ENCODE peak calls at places on chromosomes 7 and 10, in eight cellular contexts. R, K, Z, B, Y, N, T and W are unnamed samples.

GRCh38 chr7:117929217-117929616 is 56.0 kb upstream of the CTTNBP2 start:
- DNase-seq in K (no peak), Z (no peak), Y (no peak), R (no peak), B (no peak), N (no peak), T (no peak), W (no peak)

GRCh38 chr7:31114593-31115343 is 62.7 kb downstream of the ADCYAP1R1 start:
- DNase-seq in Y (peak; percentile 50), B (no peak), K (peak; percentile 47), Z (no peak), T (no peak), R (peak; percentile 49), N (no peak), W (no peak)

GRCh38 chr7:48691788-48692187 is 232.6 kb upstream of the CDC14C start:
- DNase-seq in K (no peak), Z (no peak), Y (no peak), R (no peak), B (no peak), N (no peak), T (no peak), W (no peak)

GRCh38 chr10:101552445-101552844 is 35.6 kb downstream of the POLL start:
- DNase-seq in K (no peak), Y (no peak), B (no peak), Z (no peak), T (no peak), R (no peak), N (no peak), W (no peak)

GRCh38 chr10:36621346-36621745 is 504.1 kb upstream of the ANKRD30A start:
- DNase-seq in Y (no peak), R (no peak), B (no peak), Z (no peak), N (no peak), T (no peak), K (no peak), W (no peak)

GRCh38 chr7:7565018-7565680 is 1.5 kb upstream of the MIOS start:
- DNase-seq in Z (no peak), K (no peak), R (no peak), B (no peak), N (no peak), Y (no peak), T (no peak), W (no peak)

GRCh38 chr7:40850017-40850416 is 715.2 kb downstream of the SUGCT start:
- DNase-seq in Y (no peak), N (no peak), B (no peak), R (peak; percentile 71), K (no peak), Z (no peak), T (no peak), W (no peak)

GRCh38 chr7:47600199-47601118 is 18.5 kb upstream of the TNS3 start:
- DNase-seq in Z (no peak), N (no peak), B (peak; percentile 47), Y (no peak), R (peak; percentile 74), T (no peak), K (no peak), W (peak; percentile 69)

GRCh38 chr10:70816220-70816894 is 609 bp downstream of the SGPL1 start:
- DNase-seq in R (peak; percentile 89), K (no peak), B (peak; percentile 68), Z (peak; percentile 86), T (peak; percentile 61), N (peak; percentile 56), Y (peak; percentile 76), W (peak; percentile 70)

GRCh38 chr7:7719235-7719634 is 828 bp upstream of the RPA3 start:
- DNase-seq in Z (peak; percentile 80), B (no peak), R (peak; percentile 73), N (peak; percentile 36), Y (no peak), T (peak; percentile 37), K (no peak), W (peak; percentile 68)

DNA sequence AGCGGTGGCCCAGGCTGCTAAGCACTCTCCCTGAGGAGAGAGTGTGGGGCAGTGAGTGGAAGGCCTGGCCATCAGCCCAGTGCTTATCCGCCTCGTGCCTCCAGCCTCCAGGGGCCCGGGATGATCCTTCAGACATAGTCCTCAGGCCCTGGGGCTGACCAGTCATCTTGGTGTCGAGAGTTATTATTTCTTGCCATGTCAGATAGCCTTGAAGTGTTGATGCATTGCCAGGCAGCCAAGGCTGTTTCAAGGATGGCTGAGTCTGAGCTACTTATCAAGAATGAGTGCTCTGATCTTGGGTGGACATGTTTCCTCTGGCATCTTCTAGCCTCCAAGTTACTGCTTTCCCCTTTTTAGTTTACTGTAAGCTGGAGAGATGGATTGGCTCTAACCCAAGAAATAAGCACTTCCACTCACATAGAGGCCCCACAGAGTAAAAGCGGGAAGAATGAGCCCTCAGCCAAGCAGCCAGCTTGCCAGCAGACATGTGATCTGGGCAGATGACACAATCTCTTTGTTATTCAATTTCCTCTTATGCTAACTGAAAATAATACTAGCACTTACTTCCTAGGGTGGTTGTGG is 136.5 kb upstream of the NAMPT start:
- DNase-seq in N (peak; percentile 80), Z (peak; percentile 92), T (peak; percentile 79), Y (no peak), K (no peak), B (peak; percentile 43), R (peak; percentile 90), W (peak; percentile 55)
- TF ChIP-seq POLR2A in N (no peak), Z (no peak), T (no peak), Y (no peak), K (no peak), B (no peak), R (no peak), W (no peak)

GRCh38 chr10:104301907-104302690 is 33.1 kb downstream of the GSTO2 start:
- DNase-seq in T (no peak), R (peak; percentile 43), Z (no peak), Y (no peak), K (no peak), N (no peak), B (no peak), W (no peak)
- H3K4me3 ChIP-seq in T (no peak overlapping the region), R (no peak overlapping the region), Z (no peak overlapping the region), Y (no peak overlapping the region), K (no peak overlapping the region), N (no peak overlapping the region), B (no peak overlapping the region), W (no peak overlapping the region)

GRCh38 chr10:72254891-72255568 is 18.7 kb upstream of the DDIT4 start:
- DNase-seq in T (peak; percentile 91), Y (peak; percentile 80), R (peak; percentile 97), N (peak; percentile 91), K (peak; percentile 95), B (peak; percentile 93), Z (peak; percentile 98), W (peak; percentile 95)
- TF ChIP-seq POLR2A in T (peak; percentile 65), Y (no peak), R (peak; percentile 65), N (peak; percentile 61), K (no peak), B (no peak), Z (no peak), W (peak; percentile 70)

GRCh38 chr7:152522551-152522950 is 86.7 kb upstream of the KMT2C start:
- DNase-seq in N (no peak), R (peak; percentile 87), T (peak; percentile 20), B (no peak), Z (no peak), Y (no peak), K (no peak), W (peak; percentile 11)

GRCh38 chr7:152523916-152524315 is 88.1 kb upstream of the KMT2C start:
- DNase-seq in Z (no peak), B (no peak), N (no peak), T (no peak), Y (no peak), K (no peak), R (no peak), W (no peak)

GRCh38 chr7:152528612-152529011 is 92.8 kb upstream of the KMT2C start:
- DNase-seq in R (no peak), Z (no peak), N (no peak), T (no peak), K (no peak), Y (no peak), B (no peak), W (no peak)

GRCh38 chr7:152521420-152522337 is 85.9 kb upstream of the KMT2C start:
- DNase-seq in N (no peak), B (peak; percentile 29), R (peak; percentile 59), Y (no peak), K (no peak), T (no peak), Z (no peak), W (peak; percentile 20)

GRCh38 chr7:152527610-152528032 is 91.8 kb upstream of the KMT2C start:
- DNase-seq in B (no peak), N (no peak), T (peak; percentile 17), R (peak; percentile 87), K (no peak), Z (no peak), Y (no peak), W (peak; percentile 58)
- H3K4me3 ChIP-seq in B (no peak overlapping the region), N (no peak overlapping the region), T (no peak overlapping the region), R (no peak overlapping the region), K (no peak overlapping the region), Z (no peak overlapping the region), Y (no peak overlapping the region), W (no peak overlapping the region)

GRCh38 chr7:100472854-100473499 is 6.0 kb downstream of the TSC22D4 start:
- DNase-seq in T (peak; percentile 63), B (no peak), Z (no peak), R (no peak), N (no peak), K (no peak), Y (no peak), W (no peak)
- TF ChIP-seq POLR2A in T (no peak), B (no peak), Z (no peak), R (no peak), N (no peak), K (no peak), Y (no peak), W (no peak)